ENCODE peak calls at places on chromosomes 6 and 20, in six cellular contexts. I is heart left ventricle, P is mammary epithelial cell, W is stomach, F is astrocyte of the spinal cord, X is astrocyte. J is an unnamed sample.

GRCh38 chr6:97666889-97667288 is 383.9 kb upstream of the MMS22L start:
- DNase-seq in F (no peak), I (no peak), P (no peak), X (no peak), W (no peak), J (no peak)

GRCh38 chr20:6051505-6051904 is 2.4 kb downstream of the LRRN4 start:
- DNase-seq in W (no peak), I (no peak), X (peak; percentile 92), P (peak; percentile 62), F (peak; percentile 75), J (no peak)

GRCh38 chr6:124961784-124962611 is at the start of gene RNF217:
- DNase-seq in I (peak; percentile 74), P (peak; percentile 62), W (peak; percentile 55), F (peak; percentile 75), X (peak; percentile 70), J (peak; percentile 87)

GRCh38 chr6:71250050-71250689 is 38.4 kb upstream of the OGFRL1 start:
- DNase-seq in I (no peak), X (peak; percentile 74), P (peak; percentile 57), W (no peak), F (peak; percentile 70), J (no peak)

GRCh38 chr20:13745784-13746183 is 38.9 kb downstream of the ESF1 start:
- DNase-seq in X (no peak), P (no peak), W (no peak), I (no peak), F (no peak), J (no peak)

GRCh38 chr20:3071610-3072529 is at the start of gene OXT:
- DNase-seq in W (no peak), P (no peak), I (peak; percentile 51), X (no peak), F (no peak), J (peak; percentile 84)

GRCh38 chr6:116680880-116681672 is at the start of gene KPNA5:
- DNase-seq in X (peak; percentile 78), F (peak; percentile 94), P (peak; percentile 84), I (peak; percentile 91), W (peak; percentile 90), J (peak; percentile 96)

GRCh38 chr20:58424218-58424617 is 35.2 kb downstream of the VAPB start:
- DNase-seq in F (no peak), X (no peak), W (no peak), P (no peak), I (no peak), J (no peak)

GRCh38 chr6:147127587-147127986 is 76.6 kb upstream of the STXBP5 start:
- DNase-seq in F (no peak), X (peak; percentile 37), W (no peak), I (no peak), P (peak; percentile 35), J (no peak)

GRCh38 chr20:50583422-50584150 is 73.4 kb downstream of the PTPN1 start:
- DNase-seq in I (no peak), W (no peak), X (no peak), P (no peak), F (no peak), J (peak; percentile 70)

GRCh38 chr6:125984311-125984710 is 2.0 kb upstream of the TRMT11 start:
- DNase-seq in F (peak; percentile 62), I (no peak), W (no peak), X (peak; percentile 76), P (no peak), J (no peak)

GRCh38 chr6:34067814-34068213 is 78.1 kb downstream of the GRM4 start:
- DNase-seq in W (no peak), I (no peak), X (no peak), F (no peak), P (no peak), J (no peak)

GRCh38 chr6:129969064-129969463 is 49.3 kb upstream of the L3MBTL3 start:
- DNase-seq in P (no peak), I (no peak), F (no peak), X (no peak), W (no peak), J (no peak)

GRCh38 chr20:50992733-50993457 is 30.0 kb downstream of the KCNG1 start:
- DNase-seq in I (no peak), X (peak; percentile 61), W (no peak), P (peak; percentile 79), F (peak; percentile 74), J (no peak)

GRCh38 chr6:86712039-86712438 is 225.3 kb upstream of the HTR1E start:
- DNase-seq in F (no peak), P (no peak), I (no peak), X (no peak), W (no peak), J (no peak)

GRCh38 chr6:13278991-13279390 is 49.3 kb downstream of the TBC1D7 start:
- DNase-seq in X (no peak), P (no peak), W (no peak), F (no peak), I (no peak), J (no peak)

GRCh38 chr20:59004763-59005522 is 2.1 kb downstream of the CTSZ start:
- DNase-seq in W (peak; percentile 48), I (peak; percentile 65), X (no peak), F (no peak), P (no peak), J (peak; percentile 85)

GRCh38 chr6:113750148-113750547 is 107.0 kb upstream of the MARCKS start:
- DNase-seq in W (no peak), I (no peak), X (no peak), P (no peak), F (no peak), J (no peak)

GRCh38 chr6:90062051-90062450 is 167.8 kb downstream of the GJA10 start:
- DNase-seq in W (no peak), X (no peak), P (no peak), F (no peak), I (no peak), J (no peak)

GRCh38 chr20:53677447-53678314 is 84.0 kb upstream of the ZNF217 start:
- DNase-seq in P (no peak), I (peak; percentile 41), W (peak; percentile 47), F (no peak), X (peak; percentile 49), J (no peak)
- TF ChIP-seq CTCF in P (no peak), I (no peak), W (no peak), F (no peak), X (no peak), J (no peak)

DNA sequence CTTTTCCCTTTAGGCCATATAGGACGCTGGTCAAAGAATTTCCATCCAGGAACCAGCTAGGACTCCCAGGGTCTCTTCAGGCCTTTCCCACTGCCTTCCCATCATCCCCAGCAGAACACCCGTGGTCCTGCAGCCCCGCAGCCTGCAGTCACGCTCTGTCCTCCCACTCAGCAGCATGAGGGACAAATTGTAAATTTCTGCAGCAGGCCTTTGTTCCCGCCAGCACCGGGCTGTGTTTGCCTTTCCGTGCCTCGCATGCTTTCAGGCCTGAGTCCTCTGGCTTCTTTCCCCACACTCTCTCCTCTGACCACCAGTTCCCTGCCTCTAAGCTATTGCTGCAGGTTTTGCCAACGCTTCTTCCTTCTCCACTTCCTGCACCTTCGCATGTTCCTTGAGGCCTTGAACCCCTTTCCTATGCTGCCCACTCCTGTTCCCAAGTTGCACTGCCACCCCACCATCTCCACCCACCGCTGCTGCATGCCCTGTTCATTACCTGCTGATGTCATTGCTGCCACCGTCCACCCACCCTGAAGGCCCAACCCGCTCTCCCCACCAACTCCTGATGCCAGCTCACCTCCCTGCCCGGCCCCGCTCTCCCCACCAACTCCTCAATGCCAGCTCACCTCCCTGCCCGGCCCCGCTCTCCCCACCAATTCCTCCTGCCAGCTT is 49.8 kb downstream of the RNASET2 start:
- DNase-seq in I (no peak), P (no peak), W (no peak), X (no peak), F (no peak), J (no peak)
- H3K4me3 ChIP-seq in I (no peak overlapping the region), P (no peak overlapping the region), W (no peak overlapping the region), X (no peak overlapping the region), F (no peak overlapping the region), J (no peak overlapping the region)

GRCh38 chr20:42155586-42155985 is 537.4 kb upstream of the CHD6 start:
- DNase-seq in X (no peak), F (no peak), P (no peak), I (no peak), W (no peak), J (no peak)

GRCh38 chr20:42159794-42160193 is 541.6 kb upstream of the CHD6 start:
- DNase-seq in I (no peak), F (no peak), P (no peak), W (no peak), X (no peak), J (no peak)

GRCh38 chr20:42161228-42161829 is 543.2 kb upstream of the CHD6 start:
- DNase-seq in I (no peak), F (no peak), P (no peak), W (no peak), X (no peak), J (no peak)
- TF ChIP-seq CTCF in I (no peak), F (no peak), P (no peak), W (no peak), X (no peak), J (no peak)

GRCh38 chr6:108782231-108783041 is 65.8 kb upstream of the ARMC2 start:
- DNase-seq in P (peak; percentile 84), F (peak; percentile 84), W (peak; percentile 91), X (peak; percentile 71), I (peak; percentile 83), J (peak; percentile 92)
- H3K4me3 ChIP-seq in P (peak overlapping the region; percentile 52), F (peak overlapping the region; percentile 61), W (peak overlapping the region; percentile 46), X (peak overlapping the region; percentile 76), I (peak overlapping the region; percentile 54), J (peak overlapping the region; percentile 94)

GRCh38 chr6:168120390-168121307 is 41.6 kb upstream of the FRMD1 start:
- DNase-seq in P (no peak), F (no peak), W (no peak), I (no peak), X (no peak), J (peak; percentile 37)

GRCh38 chr6:168119539-168119938 is 40.5 kb upstream of the FRMD1 start:
- DNase-seq in F (no peak), W (no peak), X (no peak), P (no peak), I (no peak), J (no peak)

GRCh38 chr6:168122521-168122920 is 43.5 kb upstream of the FRMD1 start:
- DNase-seq in W (no peak), X (no peak), I (no peak), P (no peak), F (no peak), J (no peak)

GRCh38 chr6:168122011-168122410 is 43.0 kb upstream of the FRMD1 start:
- DNase-seq in I (no peak), X (no peak), W (no peak), F (no peak), P (no peak), J (peak; percentile 26)

GRCh38 chr6:168121308-168121665 is 42.3 kb upstream of the FRMD1 start:
- DNase-seq in I (no peak), W (no peak), X (no peak), F (no peak), P (no peak), J (peak; percentile 40)
- TF ChIP-seq CTCF in I (no peak), W (no peak), X (no peak), F (no peak), P (no peak), J (no peak)

GRCh38 chr6:68654134-68654533 is 19.1 kb downstream of the ADGRB3 start:
- DNase-seq in X (no peak), W (no peak), P (no peak), F (no peak), I (no peak), J (no peak)
- H3K4me3 ChIP-seq in X (no peak overlapping the region), W (no peak overlapping the region), P (no peak overlapping the region), F (no peak overlapping the region), I (no peak overlapping the region), J (no peak overlapping the region)